ENCODE peak calls at places on chromosomes 13 and 19, in nine cellular contexts. E, A, H, V, X, L, T, W and N are unnamed samples.

GRCh38 chr19:10502524-10503001 is 593 bp downstream of the KEAP1 start:
- DNase-seq in E (peak; percentile 95), A (peak; percentile 90), H (peak; percentile 91), V (peak; percentile 98), X (peak; percentile 92), L (peak; percentile 98), T (peak; percentile 92), W (peak; percentile 100), N (peak; percentile 90)

GRCh38 chr13:26977541-26977940 is 194.1 kb downstream of the USP12 start:
- DNase-seq in E (no peak), A (no peak), H (peak; percentile 46), V (no peak), X (no peak), L (no peak), T (no peak), W (peak; percentile 91), N (no peak)

GRCh38 chr19:4877753-4878490 is 10.5 kb upstream of the PLIN3 start:
- DNase-seq in E (no peak), A (peak; percentile 46), H (no peak), V (peak; percentile 80), X (no peak), L (peak; percentile 62), T (no peak), W (no peak), N (no peak)

GRCh38 chr13:43058318-43058674 is 34.9 kb downstream of the DNAJC15 start:
- DNase-seq in E (peak; percentile 72), A (no peak), H (peak; percentile 66), V (peak; percentile 79), X (no peak), L (no peak), T (peak; percentile 70), W (peak; percentile 20), N (peak; percentile 75)

GRCh38 chr13:46893221-46893620 is 3.6 kb downstream of the HTR2A start:
- DNase-seq in E (no peak), A (no peak), H (no peak), V (no peak), X (no peak), L (no peak), T (no peak), W (no peak), N (no peak)

GRCh38 chr19:56321254-56321980 is 6.8 kb upstream of the ZSCAN5A start:
- DNase-seq in E (no peak), A (no peak), H (no peak), V (no peak), X (no peak), L (no peak), T (no peak), W (no peak), N (no peak)

GRCh38 chr13:74110053-74110452 is 24.2 kb downstream of the KLF12 start:
- DNase-seq in E (no peak), A (no peak), H (no peak), V (no peak), X (no peak), L (no peak), T (peak; percentile 45), W (no peak), N (no peak)

GRCh38 chr19:47153266-47153665 is 22.6 kb downstream of the SAE1 start:
- DNase-seq in E (no peak), A (no peak), H (no peak), V (no peak), X (no peak), L (no peak), T (no peak), W (no peak), N (no peak)

GRCh38 chr13:110812111-110812868 is 98.8 kb downstream of the ING1 start:
- DNase-seq in E (no peak), A (no peak), H (peak; percentile 65), V (peak; percentile 75), X (no peak), L (peak; percentile 80), T (no peak), W (no peak), N (peak; percentile 17)

GRCh38 chr13:111436446-111436845 is 116.0 kb downstream of the TEX29 start:
- DNase-seq in E (no peak), A (no peak), H (no peak), V (no peak), X (no peak), L (no peak), T (no peak), W (no peak), N (no peak)

GRCh38 chr19:41701401-41702075 is 6.9 kb upstream of the CEACAM5 start:
- DNase-seq in E (peak; percentile 85), A (no peak), H (no peak), V (no peak), X (no peak), L (no peak), T (peak; percentile 65), W (peak; percentile 39), N (no peak)

GRCh38 chr19:7391218-7391670 is 42.5 kb downstream of the ARHGEF18 start:
- DNase-seq in E (no peak), A (no peak), H (peak; percentile 83), V (no peak), X (no peak), L (no peak), T (peak; percentile 73), W (no peak), N (no peak)

GRCh38 chr19:40501599-40501998 is 34.8 kb downstream of the SPTBN4 start:
- DNase-seq in E (no peak), A (no peak), H (no peak), V (no peak), X (no peak), L (no peak), T (no peak), W (no peak), N (no peak)

GRCh38 chr19:23415561-23416191 is 20.4 kb upstream of the ZNF91 start:
- DNase-seq in E (no peak), A (peak; percentile 48), H (peak; percentile 12), V (no peak), X (no peak), L (peak; percentile 81), T (peak; percentile 91), W (no peak), N (no peak)

GRCh38 chr19:970695-971094 is 13.4 kb upstream of the WDR18 start:
- DNase-seq in E (no peak), A (no peak), H (peak; percentile 18), V (no peak), X (no peak), L (no peak), T (no peak), W (peak; percentile 37), N (no peak)
- TF ChIP-seq CTCF in E (peak; percentile 65), A (peak; percentile 23), H (peak; percentile 56), V (peak; percentile 29), X (peak; percentile 33), L (peak; percentile 39), T (peak; percentile 18), W (peak; percentile 42), N (peak; percentile 52)

DNA sequence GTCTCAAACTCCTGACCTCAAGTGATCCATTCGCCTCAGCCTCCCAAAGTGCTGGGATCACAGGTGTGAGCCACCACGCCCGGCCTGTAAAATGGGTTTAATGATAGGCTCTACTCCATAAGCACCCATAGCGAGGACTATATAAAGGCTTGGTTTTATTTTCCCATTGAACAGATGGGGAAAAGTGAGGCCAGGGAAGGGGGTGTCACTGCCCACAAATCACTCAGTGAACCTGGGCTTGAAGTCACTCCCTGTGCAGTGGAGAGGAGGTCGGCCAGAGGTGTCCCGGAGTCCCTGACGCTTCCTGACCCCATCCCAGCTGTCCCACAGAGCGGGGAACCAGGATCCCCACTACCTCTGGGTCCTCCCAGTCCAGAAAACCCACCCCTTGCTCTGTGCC is 14.9 kb downstream of the TLE2 start:
- DNase-seq in E (no peak), A (no peak), H (no peak), V (no peak), X (no peak), L (no peak), T (no peak), W (no peak), N (no peak)
- H3K4me3 ChIP-seq in E (no peak overlapping the region), A (no peak overlapping the region), H (no peak overlapping the region), V (no peak overlapping the region), X (no peak overlapping the region), L (no peak overlapping the region), T (no peak overlapping the region), W (no peak overlapping the region), N (no peak overlapping the region)

GRCh38 chr19:9430444-9430843 is 4.9 kb downstream of the ZNF266 start:
- DNase-seq in E (no peak), A (no peak), H (no peak), V (no peak), X (no peak), L (no peak), T (no peak), W (no peak), N (no peak)

GRCh38 chr19:9427941-9428340 is 7.4 kb downstream of the ZNF266 start:
- DNase-seq in E (no peak), A (no peak), H (no peak), V (no peak), X (no peak), L (no peak), T (no peak), W (no peak), N (no peak)

GRCh38 chr19:9435279-9436268 is at the start of gene ZNF266:
- DNase-seq in E (peak; percentile 95), A (peak; percentile 85), H (peak; percentile 95), V (peak; percentile 96), X (peak; percentile 85), L (peak; percentile 91), T (peak; percentile 91), W (peak; percentile 100), N (peak; percentile 88)

GRCh38 chr19:9436358-9436757 is 985 bp upstream of the ZNF266 start:
- DNase-seq in E (no peak), A (no peak), H (no peak), V (no peak), X (no peak), L (no peak), T (no peak), W (no peak), N (no peak)

GRCh38 chr19:9431475-9431874 is 3.9 kb downstream of the ZNF266 start:
- DNase-seq in E (peak; percentile 56), A (no peak), H (peak; percentile 49), V (no peak), X (no peak), L (no peak), T (peak; percentile 27), W (peak; percentile 89), N (no peak)
- TF ChIP-seq CTCF in E (peak; percentile 68), A (peak; percentile 23), H (peak; percentile 52), V (peak; percentile 7), X (no peak), L (peak; percentile 42), T (peak; percentile 15), W (peak; percentile 100), N (peak; percentile 35)

GRCh38 chr19:38538793-38539528 is 78.8 kb downstream of the MAP4K1 start:
- DNase-seq in E (no peak), A (no peak), H (no peak), V (no peak), X (no peak), L (no peak), T (no peak), W (no peak), N (no peak)

GRCh38 chr19:38539751-38540150 is 78.0 kb downstream of the MAP4K1 start:
- DNase-seq in E (no peak), A (no peak), H (no peak), V (no peak), X (no peak), L (no peak), T (no peak), W (no peak), N (no peak)

GRCh38 chr19:38537071-38537847 is 80.5 kb downstream of the MAP4K1 start:
- DNase-seq in E (no peak), A (no peak), H (no peak), V (no peak), X (no peak), L (no peak), T (no peak), W (no peak), N (no peak)

GRCh38 chr19:38535212-38535611 is 82.5 kb downstream of the MAP4K1 start:
- DNase-seq in E (no peak), A (no peak), H (no peak), V (peak; percentile 2), X (no peak), L (no peak), T (no peak), W (no peak), N (no peak)

GRCh38 chr19:38538386-38538785 is 79.4 kb downstream of the MAP4K1 start:
- DNase-seq in E (no peak), A (no peak), H (no peak), V (no peak), X (no peak), L (no peak), T (no peak), W (no peak), N (no peak)
- H3K4me3 ChIP-seq in E (no peak overlapping the region), A (no peak overlapping the region), H (no peak overlapping the region), V (no peak overlapping the region), X (no peak overlapping the region), L (no peak overlapping the region), T (no peak overlapping the region), W (no peak overlapping the region), N (no peak overlapping the region)